ENCODE peak calls at places on chromosomes 12 and 14, in five cellular contexts. Y is NCI-H510A, K is omental fat pad, V is GM12865, R is naive B cell. A is an unnamed sample.
A peak's percentile ranks its signal among the peaks of the same experiment; 100 is the strongest.

GRCh38 chr12:44193281-44193680 is 357.4 kb downstream of the TMEM117 start:
- DNase-seq in V (peak; percentile 80), K (no peak), Y (peak; percentile 8), R (no peak), A (peak; percentile 25)

GRCh38 chr12:26435005-26435404 is 239.6 kb downstream of the SSPN start:
- DNase-seq in K (no peak), Y (no peak), V (no peak), R (no peak), A (no peak)

GRCh38 chr12:51028126-51028810 is 2.1 kb upstream of the SLC11A2 start:
- DNase-seq in V (peak; percentile 56), Y (peak; percentile 38), K (no peak), R (no peak), A (peak; percentile 19)

GRCh38 chr14:70166530-70167203 is 22.1 kb downstream of the SLC8A3 start:
- DNase-seq in K (no peak), V (no peak), R (no peak), Y (no peak), A (no peak)

GRCh38 chr12:71947645-71948105 is 9.0 kb downstream of the TPH2 start:
- DNase-seq in Y (peak; percentile 97), R (no peak), V (no peak), K (no peak), A (no peak)

GRCh38 chr12:50184261-50184660 is 17.1 kb upstream of the CERS5 start:
- DNase-seq in Y (no peak), K (no peak), R (no peak), V (no peak), A (no peak)

GRCh38 chr14:82394916-82395315 is 861.3 kb upstream of the SEL1L start:
- DNase-seq in Y (no peak), K (no peak), V (no peak), R (no peak), A (no peak)

GRCh38 chr12:31228811-31229792 is 96.8 kb downstream of the SINHCAF start:
- DNase-seq in V (no peak), K (no peak), R (no peak), Y (no peak), A (no peak)

GRCh38 chr14:21734457-21735074 is 60.9 kb upstream of the OR4E1 start:
- DNase-seq in Y (no peak), K (no peak), V (peak; percentile 68), R (no peak), A (peak; percentile 29)